ENCODE peak calls at places on chromosome 16, in five cellular contexts. O, E, P, K and Y are unnamed samples.

GRCh38 chr16:588639-588888 is 1.3 kb upstream of the RAB40C start:
- DNase-seq in O (peak), E (no peak), P (peak), K (peak), Y (peak)

GRCh38 chr16:6095414-6095813 is 997.8 kb upstream of the EEF2KMT start:
- DNase-seq in O (no peak), E (no peak), P (no peak), K (no peak), Y (no peak)

GRCh38 chr16:81707411-81708321 is 71.4 kb upstream of the PLCG2 start:
- DNase-seq in O (peak), E (no peak), P (peak), K (peak), Y (no peak)

GRCh38 chr16:87602005-87602790 is at the start of gene JPH3:
- DNase-seq in O (no peak), E (no peak), P (no peak), K (no peak), Y (no peak)

GRCh38 chr16:68744744-68745280 is 7.7 kb downstream of the CDH1 start:
- DNase-seq in O (peak), E (no peak), P (no peak), K (peak), Y (no peak)

GRCh38 chr16:31083081-31083480 is 5.7 kb downstream of the PRSS53 start:
- DNase-seq in O (no peak), E (no peak), P (no peak), K (no peak), Y (no peak)

GRCh38 chr16:30085247-30085646 is 6.5 kb downstream of the TBX6 start:
- DNase-seq in O (peak), E (no peak), P (no peak), K (no peak), Y (no peak)

GRCh38 chr16:53817117-53817516 is 113.2 kb downstream of the FTO start:
- DNase-seq in O (no peak), E (no peak), P (peak), K (no peak), Y (no peak)

GRCh38 chr16:78211951-78212350 is 112.5 kb downstream of the WWOX start:
- DNase-seq in O (no peak), E (no peak), P (no peak), K (no peak), Y (no peak)

GRCh38 chr16:57167951-57168350 is 17.9 kb downstream of the PSME3IP1 start:
- DNase-seq in O (no peak), E (peak), P (peak), K (no peak), Y (no peak)

GRCh38 chr16:79429276-79430128 is 171.0 kb downstream of the MAF start:
- DNase-seq in O (no peak), E (no peak), P (no peak), K (no peak), Y (no peak)

GRCh38 chr16:17448640-17449638 is 21.8 kb downstream of the XYLT1 start:
- DNase-seq in O (peak), E (peak), P (no peak), K (no peak), Y (peak)

GRCh38 chr16:87951550-87952538 is 610 bp downstream of the BANP start:
- DNase-seq in O (peak), E (no peak), P (no peak), K (no peak), Y (no peak)

GRCh38 chr16:24748242-24748641 is 18.8 kb downstream of the TNRC6A start:
- DNase-seq in O (no peak), E (no peak), P (peak), K (no peak), Y (no peak)

GRCh38 chr16:75044800-75045361 is 46.1 kb downstream of the ZNRF1 start:
- DNase-seq in O (no peak), E (no peak), P (peak), K (no peak), Y (no peak)

GRCh38 chr16:10126686-10127085 is 55.5 kb downstream of the GRIN2A start:
- DNase-seq in O (no peak), E (no peak), P (peak), K (no peak), Y (no peak)

GRCh38 chr16:57624806-57625500 is 3.5 kb upstream of the ADGRG1 start:
- DNase-seq in O (peak), E (no peak), P (no peak), K (no peak), Y (no peak)

GRCh38 chr16:11253009-11253994 is 2.7 kb downstream of the SOCS1 start:
- DNase-seq in O (no peak), E (no peak), P (peak), K (no peak), Y (no peak)

GRCh38 chr16:76278976-76279375 is 1.8 kb downstream of the CNTNAP4 start:
- DNase-seq in O (no peak), E (no peak), P (peak), K (no peak), Y (no peak)

GRCh38 chr16:88839745-88840588 is 16.8 kb downstream of the GALNS start:
- DNase-seq in O (no peak), E (no peak), P (no peak), K (no peak), Y (no peak)

GRCh38 chr16:17076121-17076757 is 394.5 kb downstream of the XYLT1 start:
- DNase-seq in O (no peak), E (peak), P (no peak), K (no peak), Y (no peak)

GRCh38 chr16:69201787-69202186 is 14.8 kb downstream of the SNTB2 start:
- DNase-seq in O (no peak), E (no peak), P (no peak), K (no peak), Y (no peak)

GRCh38 chr16:71645450-71645849 is 19.5 kb downstream of the MARVELD3 start:
- DNase-seq in O (no peak), E (peak), P (peak), K (no peak), Y (no peak)

GRCh38 chr16:88505405-88506082 is 52.5 kb downstream of the ZFPM1 start:
- DNase-seq in O (peak), E (no peak), P (no peak), K (peak), Y (no peak)

DNA sequence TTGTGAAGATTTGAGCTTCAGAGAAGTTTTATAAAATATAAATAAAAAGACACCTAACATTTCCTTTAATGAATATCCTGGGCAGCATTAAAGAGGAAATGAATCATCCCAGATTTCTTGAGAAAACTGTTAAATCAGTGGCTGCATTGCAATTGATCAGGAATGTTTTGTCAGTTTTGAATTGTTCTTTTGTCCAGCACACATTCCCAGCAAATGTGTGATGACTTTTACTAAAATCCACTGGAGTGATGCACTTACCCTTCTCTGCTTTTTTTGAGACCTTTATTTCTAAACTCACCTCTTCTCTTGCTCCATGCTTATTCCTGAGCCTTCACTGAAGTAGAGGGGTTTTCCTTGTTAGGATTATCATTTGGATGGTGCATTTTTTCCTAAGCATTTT is 1307.2 kb downstream of the CDH8 start:
- DNase-seq in O (no peak), E (no peak), P (peak), K (no peak), Y (no peak)
- TF ChIP-seq CTCF in O (no peak), E (no peak), P (no peak), K (no peak), Y (no peak)

GRCh38 chr16:19175492-19176262 is 7.6 kb downstream of the SYT17 start:
- DNase-seq in O (no peak), E (no peak), P (no peak), K (no peak), Y (no peak)
- TF ChIP-seq CTCF in O (no peak), E (no peak), P (no peak), K (no peak), Y (no peak)

GRCh38 chr16:84752600-84752999 is 52.8 kb downstream of the USP10 start:
- DNase-seq in O (no peak), E (no peak), P (no peak), K (no peak), Y (no peak)

GRCh38 chr16:84751947-84752346 is 52.1 kb downstream of the USP10 start:
- DNase-seq in O (no peak), E (peak), P (peak), K (no peak), Y (peak)

GRCh38 chr16:84754353-84754856 is 54.6 kb downstream of the USP10 start:
- DNase-seq in O (no peak), E (peak), P (peak), K (no peak), Y (peak)

GRCh38 chr16:84755004-84755672 is 55.3 kb downstream of the USP10 start:
- DNase-seq in O (no peak), E (no peak), P (no peak), K (no peak), Y (no peak)

GRCh38 chr16:84753412-84754325 is 53.9 kb downstream of the USP10 start:
- DNase-seq in O (no peak), E (no peak), P (no peak), K (no peak), Y (no peak)
- TF ChIP-seq CTCF in O (no peak), E (no peak), P (no peak), K (no peak), Y (no peak)

DNA sequence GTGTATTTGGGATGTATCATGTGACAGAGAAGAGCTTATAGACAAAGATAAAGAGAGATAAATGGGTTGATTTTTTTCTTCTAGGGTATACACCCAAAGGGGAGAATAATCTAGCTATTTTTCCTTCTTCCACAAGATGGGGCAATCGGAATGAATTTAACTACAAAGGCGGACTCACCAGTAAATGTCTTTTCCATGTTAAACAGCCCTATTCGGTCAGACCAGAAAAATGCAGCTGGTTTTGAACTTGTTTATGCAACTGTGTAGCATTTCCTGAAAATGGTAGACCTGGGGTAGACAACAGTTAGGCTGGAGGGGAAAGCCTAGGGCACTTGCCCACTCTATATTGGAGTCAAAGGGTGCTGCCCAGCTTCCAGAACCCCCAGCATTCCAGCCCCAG is 477.1 kb downstream of the TOX3 start:
- DNase-seq in O (no peak), E (no peak), P (peak), K (no peak), Y (no peak)
- TF ChIP-seq CTCF in O (no peak), E (no peak), P (peak), K (no peak), Y (no peak)

GRCh38 chr16:86508947-86509758 is 1.2 kb upstream of the FOXF1 start:
- DNase-seq in O (peak), E (peak), P (peak), K (no peak), Y (no peak)
- TF ChIP-seq CTCF in O (no peak), E (no peak), P (peak), K (no peak), Y (no peak)

DNA sequence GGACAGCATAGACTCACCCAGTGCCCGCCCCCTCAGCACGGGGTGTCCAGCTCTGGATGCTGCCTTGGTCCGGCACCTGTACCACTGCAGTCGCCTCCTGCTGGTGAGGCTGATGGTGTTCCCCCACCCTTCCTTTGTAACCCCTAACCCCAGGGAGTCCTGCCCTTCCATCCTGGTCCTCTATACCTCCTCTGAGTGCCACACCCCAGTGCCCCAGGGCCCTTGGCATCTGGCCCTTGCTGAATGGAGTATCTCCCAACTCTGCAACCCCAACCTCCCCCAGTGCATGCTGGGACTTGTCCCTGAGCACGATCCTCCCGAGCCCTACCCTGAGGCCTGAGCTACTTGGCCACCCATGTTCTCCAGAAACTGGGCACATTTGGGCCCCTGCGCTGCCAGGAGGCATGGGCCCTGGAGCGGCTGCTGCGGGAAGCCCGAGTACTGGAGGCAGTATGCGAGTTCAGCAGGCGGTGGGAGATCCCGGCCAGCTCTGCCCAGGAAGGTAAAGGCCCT is 15.8 kb downstream of the RIPOR1 start:
- DNase-seq in O (no peak), E (no peak), P (no peak), K (no peak), Y (no peak)
- TF ChIP-seq CTCF in O (no peak), E (peak), P (peak), K (no peak), Y (no peak)

GRCh38 chr16:55212791-55213190 is 111.2 kb upstream of the IRX6 start:
- DNase-seq in O (no peak), E (no peak), P (no peak), K (no peak), Y (no peak)
- TF ChIP-seq CTCF in O (no peak), E (no peak), P (no peak), K (no peak), Y (no peak)